ENCODE peak calls at places on chromosomes 16 and 17, in eight cellular contexts. One of them, this sample, is unnamed.

GRCh38 chr17:34414338-34414737 is 51.3 kb upstream of the CCL1 start:
- DNase-seq in NT2/D1: peak
- DNase-seq in activated CD4-positive, alpha-beta T cell treated with anti-CD3 and anti-CD28 coated beads for 24 hours: no peak
- DNase-seq in EH: no peak
- DNase-seq in RWPE1: no peak
- DNase-seq in hippocampal formation: no peak
- DNase-seq in NCI-H345: no peak
- DNase-seq in iPS-NIHi11: peak
- DNase-seq in this sample: no peak

GRCh38 chr17:81057079-81057730 is 22.3 kb downstream of the BAIAP2 start:
- DNase-seq in activated CD4-positive, alpha-beta T cell treated with anti-CD3 and anti-CD28 coated beads for 24 hours: no peak
- DNase-seq in iPS-NIHi11: peak
- DNase-seq in NT2/D1: no peak
- DNase-seq in NCI-H345: no peak
- DNase-seq in hippocampal formation: no peak
- DNase-seq in EH: peak
- DNase-seq in RWPE1: peak
- DNase-seq in this sample: no peak

GRCh38 chr16:21326459-21326858 is 48.4 kb upstream of the CRYM start:
- DNase-seq in activated CD4-positive, alpha-beta T cell treated with anti-CD3 and anti-CD28 coated beads for 24 hours: no peak
- DNase-seq in hippocampal formation: no peak
- DNase-seq in NCI-H345: no peak
- DNase-seq in RWPE1: no peak
- DNase-seq in iPS-NIHi11: no peak
- DNase-seq in EH: no peak
- DNase-seq in NT2/D1: no peak
- DNase-seq in this sample: no peak

GRCh38 chr16:53465606-53466290 is 31.5 kb downstream of the RBL2 start:
- DNase-seq in hippocampal formation: no peak
- DNase-seq in NT2/D1: no peak
- DNase-seq in activated CD4-positive, alpha-beta T cell treated with anti-CD3 and anti-CD28 coated beads for 24 hours: no peak
- DNase-seq in EH: peak
- DNase-seq in iPS-NIHi11: no peak
- DNase-seq in NCI-H345: no peak
- DNase-seq in RWPE1: peak
- DNase-seq in this sample: no peak

GRCh38 chr17:63647065-63647725 is 25.0 kb downstream of the MAP3K3 start:
- DNase-seq in hippocampal formation: no peak
- DNase-seq in NT2/D1: no peak
- DNase-seq in iPS-NIHi11: no peak
- DNase-seq in RWPE1: no peak
- DNase-seq in NCI-H345: no peak
- DNase-seq in EH: peak
- DNase-seq in activated CD4-positive, alpha-beta T cell treated with anti-CD3 and anti-CD28 coated beads for 24 hours: no peak
- DNase-seq in this sample: no peak

GRCh38 chr17:74393323-74393942 is 26.1 kb downstream of the GPR142 start:
- DNase-seq in activated CD4-positive, alpha-beta T cell treated with anti-CD3 and anti-CD28 coated beads for 24 hours: no peak
- DNase-seq in EH: no peak
- DNase-seq in NT2/D1: no peak
- DNase-seq in RWPE1: no peak
- DNase-seq in NCI-H345: no peak
- DNase-seq in hippocampal formation: no peak
- DNase-seq in iPS-NIHi11: no peak
- DNase-seq in this sample: no peak

GRCh38 chr17:47352848-47353247 is 29.1 kb downstream of the EFCAB13 start:
- DNase-seq in activated CD4-positive, alpha-beta T cell treated with anti-CD3 and anti-CD28 coated beads for 24 hours: no peak
- DNase-seq in RWPE1: no peak
- DNase-seq in iPS-NIHi11: no peak
- DNase-seq in NT2/D1: no peak
- DNase-seq in NCI-H345: no peak
- DNase-seq in hippocampal formation: no peak
- DNase-seq in EH: no peak
- DNase-seq in this sample: no peak

GRCh38 chr17:7858487-7858832 is 657 bp downstream of the CYB5D1 start:
- DNase-seq in NT2/D1: no peak
- DNase-seq in hippocampal formation: no peak
- DNase-seq in NCI-H345: peak
- DNase-seq in RWPE1: no peak
- DNase-seq in activated CD4-positive, alpha-beta T cell treated with anti-CD3 and anti-CD28 coated beads for 24 hours: no peak
- DNase-seq in iPS-NIHi11: peak
- DNase-seq in EH: peak
- DNase-seq in this sample: no peak

GRCh38 chr16:12682441-12682840 is 121.2 kb downstream of the CPPED1 start:
- DNase-seq in RWPE1: no peak
- DNase-seq in NCI-H345: no peak
- DNase-seq in iPS-NIHi11: no peak
- DNase-seq in NT2/D1: no peak
- DNase-seq in hippocampal formation: no peak
- DNase-seq in activated CD4-positive, alpha-beta T cell treated with anti-CD3 and anti-CD28 coated beads for 24 hours: no peak
- DNase-seq in EH: no peak
- DNase-seq in this sample: no peak

GRCh38 chr17:73096866-73097265 is 4.4 kb upstream of the SLC39A11 start:
- DNase-seq in RWPE1: no peak
- DNase-seq in NCI-H345: no peak
- DNase-seq in NT2/D1: no peak
- DNase-seq in activated CD4-positive, alpha-beta T cell treated with anti-CD3 and anti-CD28 coated beads for 24 hours: no peak
- DNase-seq in iPS-NIHi11: no peak
- DNase-seq in EH: no peak
- DNase-seq in hippocampal formation: no peak
- DNase-seq in this sample: no peak

GRCh38 chr17:29571883-29572681 is 3.6 kb downstream of the TP53I13 start:
- DNase-seq in NCI-H345: no peak
- DNase-seq in hippocampal formation: no peak
- DNase-seq in EH: no peak
- DNase-seq in iPS-NIHi11: no peak
- DNase-seq in activated CD4-positive, alpha-beta T cell treated with anti-CD3 and anti-CD28 coated beads for 24 hours: no peak
- DNase-seq in RWPE1: no peak
- DNase-seq in NT2/D1: no peak
- DNase-seq in this sample: no peak

GRCh38 chr17:8875957-8876356 is 8.5 kb upstream of the PIK3R6 start:
- DNase-seq in EH: peak
- DNase-seq in NT2/D1: no peak
- DNase-seq in iPS-NIHi11: peak
- DNase-seq in RWPE1: no peak
- DNase-seq in activated CD4-positive, alpha-beta T cell treated with anti-CD3 and anti-CD28 coated beads for 24 hours: no peak
- DNase-seq in hippocampal formation: no peak
- DNase-seq in NCI-H345: no peak
- DNase-seq in this sample: no peak

GRCh38 chr16:78437352-78437968 is 338.0 kb downstream of the WWOX start:
- DNase-seq in NCI-H345: no peak
- DNase-seq in activated CD4-positive, alpha-beta T cell treated with anti-CD3 and anti-CD28 coated beads for 24 hours: peak
- DNase-seq in hippocampal formation: peak
- DNase-seq in NT2/D1: no peak
- DNase-seq in iPS-NIHi11: peak
- DNase-seq in RWPE1: peak
- DNase-seq in EH: no peak
- DNase-seq in this sample: no peak

GRCh38 chr16:72903176-72903575 is 144.8 kb downstream of the ZFHX3 start:
- DNase-seq in NCI-H345: no peak
- DNase-seq in iPS-NIHi11: no peak
- DNase-seq in hippocampal formation: no peak
- DNase-seq in NT2/D1: no peak
- DNase-seq in RWPE1: no peak
- DNase-seq in activated CD4-positive, alpha-beta T cell treated with anti-CD3 and anti-CD28 coated beads for 24 hours: no peak
- DNase-seq in EH: peak
- DNase-seq in this sample: no peak

GRCh38 chr16:89409161-89409711 is 81.1 kb downstream of the ANKRD11 start:
- DNase-seq in NCI-H345: no peak
- DNase-seq in activated CD4-positive, alpha-beta T cell treated with anti-CD3 and anti-CD28 coated beads for 24 hours: peak
- DNase-seq in NT2/D1: no peak
- DNase-seq in hippocampal formation: no peak
- DNase-seq in EH: peak
- DNase-seq in iPS-NIHi11: no peak
- DNase-seq in RWPE1: peak
- DNase-seq in this sample: no peak

GRCh38 chr17:77164483-77165030 is 23.8 kb downstream of the SEC14L1 start:
- DNase-seq in hippocampal formation: no peak
- DNase-seq in EH: peak
- DNase-seq in iPS-NIHi11: no peak
- DNase-seq in activated CD4-positive, alpha-beta T cell treated with anti-CD3 and anti-CD28 coated beads for 24 hours: no peak
- DNase-seq in NT2/D1: no peak
- DNase-seq in NCI-H345: peak
- DNase-seq in RWPE1: no peak
- DNase-seq in this sample: no peak

GRCh38 chr17:49252148-49252682 is 21.6 kb upstream of the PHOSPHO1 start:
- DNase-seq in EH: peak
- DNase-seq in NCI-H345: no peak
- DNase-seq in activated CD4-positive, alpha-beta T cell treated with anti-CD3 and anti-CD28 coated beads for 24 hours: no peak
- DNase-seq in iPS-NIHi11: no peak
- DNase-seq in hippocampal formation: no peak
- DNase-seq in RWPE1: no peak
- DNase-seq in NT2/D1: no peak
- DNase-seq in this sample: no peak

GRCh38 chr17:50117202-50118040 is 12.5 kb downstream of the SAMD14 start:
- DNase-seq in EH: no peak
- DNase-seq in NT2/D1: peak
- DNase-seq in hippocampal formation: no peak
- DNase-seq in RWPE1: peak
- DNase-seq in activated CD4-positive, alpha-beta T cell treated with anti-CD3 and anti-CD28 coated beads for 24 hours: peak
- DNase-seq in iPS-NIHi11: peak
- DNase-seq in NCI-H345: no peak
- DNase-seq in this sample: no peak

GRCh38 chr17:78174332-78174869 is 6.0 kb downstream of the SYNGR2 start:
- DNase-seq in activated CD4-positive, alpha-beta T cell treated with anti-CD3 and anti-CD28 coated beads for 24 hours: no peak
- DNase-seq in iPS-NIHi11: no peak
- DNase-seq in RWPE1: no peak
- DNase-seq in NCI-H345: no peak
- DNase-seq in EH: no peak
- DNase-seq in hippocampal formation: peak
- DNase-seq in NT2/D1: no peak
- DNase-seq in this sample: no peak

GRCh38 chr17:27038676-27039075 is 255.2 kb upstream of the WSB1 start:
- DNase-seq in EH: no peak
- DNase-seq in activated CD4-positive, alpha-beta T cell treated with anti-CD3 and anti-CD28 coated beads for 24 hours: no peak
- DNase-seq in RWPE1: no peak
- DNase-seq in iPS-NIHi11: no peak
- DNase-seq in hippocampal formation: no peak
- DNase-seq in NCI-H345: no peak
- DNase-seq in NT2/D1: peak
- DNase-seq in this sample: peak

GRCh38 chr16:20016234-20016633 is 57.5 kb downstream of the GPR139 start:
- DNase-seq in NT2/D1: no peak
- DNase-seq in RWPE1: no peak
- DNase-seq in hippocampal formation: no peak
- DNase-seq in NCI-H345: no peak
- DNase-seq in activated CD4-positive, alpha-beta T cell treated with anti-CD3 and anti-CD28 coated beads for 24 hours: no peak
- DNase-seq in iPS-NIHi11: no peak
- DNase-seq in EH: no peak
- DNase-seq in this sample: no peak

GRCh38 chr17:38898812-38899348 is 26.5 kb upstream of the LASP1NB start:
- DNase-seq in iPS-NIHi11: no peak
- DNase-seq in EH: no peak
- DNase-seq in activated CD4-positive, alpha-beta T cell treated with anti-CD3 and anti-CD28 coated beads for 24 hours: peak
- DNase-seq in NT2/D1: no peak
- DNase-seq in RWPE1: no peak
- DNase-seq in NCI-H345: no peak
- DNase-seq in hippocampal formation: no peak
- DNase-seq in this sample: no peak

This sample was measured in NCI-H524 treated with DMSO at 0.1 percent for 48 hours.